ENCODE peak calls at places on chromosome 22, in six cellular contexts. X is H1; M is aorta; R is foreskin fibroblast; K is uterus; T is CD4-positive, alpha-beta memory T cell. F is an unnamed sample.

GRCh38 chr22:48278620-48279464 is 1516.4 kb downstream of the TBC1D22A start:
- DNase-seq in K (no peak), M (no peak), R (no peak), T (no peak), X (no peak), F (no peak)

GRCh38 chr22:35426801-35427140 is 26.8 kb downstream of the MCM5 start:
- DNase-seq in R (no peak), M (no peak), T (no peak), K (no peak), X (no peak), F (no peak)

GRCh38 chr22:37784829-37785495 is 22.8 kb upstream of the GCAT start:
- DNase-seq in T (no peak), K (no peak), M (no peak), R (no peak), X (no peak), F (no peak)

GRCh38 chr22:38097058-38097457 is 13.1 kb upstream of the SLC16A8 start:
- DNase-seq in X (no peak), M (peak; percentile 29), K (no peak), T (no peak), R (no peak), F (no peak)

GRCh38 chr22:24494535-24495364 is at the start of gene UPB1:
- DNase-seq in X (no peak), R (no peak), T (no peak), M (peak; percentile 51), K (no peak), F (no peak)

GRCh38 chr22:25081409-25081824 is 118.2 kb upstream of the CRYBB3 start:
- DNase-seq in K (no peak), X (no peak), T (peak; percentile 49), M (no peak), R (peak; percentile 7), F (no peak)

GRCh38 chr22:38043151-38044039 is 13.8 kb upstream of the PICK1 start:
- DNase-seq in K (no peak), T (no peak), M (no peak), R (no peak), X (no peak), F (no peak)

GRCh38 chr22:43925433-43926348 is 2.1 kb downstream of the PNPLA3 start:
- DNase-seq in X (no peak), R (no peak), K (no peak), T (no peak), M (no peak), F (no peak)

GRCh38 chr22:40679249-40679963 is at the start of gene MCHR1:
- DNase-seq in K (no peak), R (no peak), T (no peak), X (no peak), M (no peak), F (no peak)

GRCh38 chr22:43389227-43389836 is 22.5 kb upstream of the MPPED1 start:
- DNase-seq in X (no peak), M (no peak), T (no peak), K (no peak), R (no peak), F (no peak)

GRCh38 chr22:20446383-20446970 is 8.9 kb upstream of the SCARF2 start:
- DNase-seq in X (no peak), K (no peak), M (peak; percentile 28), R (no peak), T (no peak), F (no peak)

GRCh38 chr22:40443675-40444482 is 73.5 kb downstream of the SGSM3 start:
- DNase-seq in X (no peak), K (no peak), T (no peak), M (peak; percentile 65), R (no peak), F (no peak)

GRCh38 chr22:39317756-39318506 is 1.5 kb downstream of the RPL3 start:
- DNase-seq in R (peak; percentile 41), K (no peak), M (no peak), X (no peak), T (no peak), F (no peak)

GRCh38 chr22:39955675-39956074 is 4.5 kb upstream of the TMA7B start:
- DNase-seq in X (no peak), M (no peak), R (no peak), K (no peak), T (no peak), F (no peak)

GRCh38 chr22:44584256-44584902 is 86.3 kb upstream of the RTL6 start:
- DNase-seq in M (peak; percentile 21), K (peak; percentile 12), R (no peak), X (no peak), T (no peak), F (no peak)

GRCh38 chr22:38727123-38727522 is 21.4 kb downstream of the GTPBP1 start:
- DNase-seq in X (no peak), M (no peak), R (no peak), T (no peak), K (no peak), F (no peak)

GRCh38 chr22:16956290-16956689 is 51.7 kb downstream of the GAB4 start:
- DNase-seq in K (no peak), M (no peak), R (no peak), X (no peak), T (no peak), F (no peak)

GRCh38 chr22:46084943-46085830 is 65.1 kb upstream of the PPARA start:
- DNase-seq in K (peak; percentile 94), T (no peak), R (peak; percentile 82), X (no peak), M (peak; percentile 93), F (no peak)
- H3K4me3 ChIP-seq in K (peak overlapping the region; percentile 88), T (no peak overlapping the region), R (peak overlapping the region; percentile 68), X (no peak overlapping the region), M (no peak overlapping the region), F (peak overlapping the region; percentile 32)

DNA sequence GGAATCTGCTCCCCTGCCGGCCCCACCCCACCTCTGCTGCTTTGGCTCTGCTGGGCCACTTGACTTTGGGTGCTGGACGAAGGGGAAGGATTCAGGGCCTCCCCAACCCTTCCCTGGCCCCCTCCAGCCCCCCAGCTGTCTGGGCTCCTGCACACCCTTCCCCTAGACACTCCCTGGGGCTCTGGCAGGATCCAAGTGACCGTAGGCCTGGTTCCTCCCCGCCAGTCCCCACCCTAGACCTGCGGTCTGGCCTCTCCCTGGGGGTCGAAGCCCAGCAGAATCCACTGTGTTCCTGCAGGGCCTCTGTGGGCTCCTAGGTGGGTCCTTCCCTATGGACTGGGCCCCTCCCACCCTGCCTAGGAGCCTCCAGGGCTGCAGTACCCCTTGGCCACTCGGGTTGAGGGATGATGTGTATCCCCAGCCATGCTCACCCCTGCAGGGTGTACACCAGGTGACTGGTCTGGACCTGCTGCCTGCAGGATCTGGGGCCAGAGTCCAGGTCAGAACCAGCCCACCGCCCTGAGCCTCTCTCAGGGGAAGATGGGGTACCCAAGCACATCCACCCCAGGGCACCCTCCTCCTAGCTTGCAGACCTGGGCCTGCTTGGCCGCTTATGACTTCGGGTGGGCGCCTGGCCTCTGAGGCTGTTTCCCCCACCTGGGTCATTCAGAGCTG is 5.6 kb downstream of the PIM3 start:
- DNase-seq in T (peak; percentile 45), R (no peak), K (peak; percentile 18), X (no peak), M (no peak), F (no peak)
- H3K4me3 ChIP-seq in T (no peak overlapping the region), R (no peak overlapping the region), K (no peak overlapping the region), X (no peak overlapping the region), M (no peak overlapping the region), F (no peak overlapping the region)

DNA sequence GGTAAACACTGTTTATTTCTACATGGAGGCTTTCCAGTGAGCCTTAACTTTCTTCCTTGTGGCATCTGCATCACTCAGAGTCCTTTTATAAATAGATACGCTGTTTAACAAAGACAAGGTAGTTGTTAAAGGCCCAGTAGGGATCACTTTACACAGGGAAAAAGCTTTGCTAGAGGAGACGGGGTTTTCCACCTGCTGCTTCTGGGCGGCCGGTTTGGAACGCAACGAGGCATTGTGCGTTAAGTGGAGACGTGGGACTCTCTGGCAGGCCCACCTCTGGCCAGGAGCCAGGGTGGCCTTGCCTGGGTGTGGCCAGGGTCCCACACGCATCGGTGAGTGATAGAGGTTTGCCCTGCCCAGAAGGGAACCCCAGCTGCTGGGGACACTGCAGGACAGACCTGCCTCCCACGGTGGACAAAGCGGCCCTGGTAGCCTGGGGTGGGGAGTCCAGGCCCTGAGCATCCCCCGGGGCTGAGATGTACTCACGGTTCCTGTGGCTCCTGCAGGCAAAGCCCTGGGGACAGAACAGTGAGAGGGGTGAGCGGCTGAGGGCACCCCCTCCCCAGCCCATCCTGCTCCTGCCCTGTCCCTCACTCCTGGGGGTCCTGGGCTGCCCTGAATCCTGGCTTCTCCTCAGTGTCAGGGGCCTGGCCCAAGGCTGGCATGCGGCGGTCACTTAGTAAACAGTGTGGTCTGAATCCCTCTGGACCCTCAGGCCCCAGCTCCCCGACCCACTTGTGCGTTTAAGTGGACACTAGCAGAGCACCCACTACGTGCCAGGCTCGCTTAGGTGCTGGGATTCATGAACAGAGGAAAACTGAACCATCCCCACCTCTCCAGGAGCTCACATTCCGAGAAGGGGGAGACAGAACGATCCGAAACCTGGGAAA is 4.2 kb downstream of the IL17REL start:
- DNase-seq in X (no peak), K (no peak), R (no peak), M (no peak), T (peak; percentile 34), F (no peak)
- H3K4me3 ChIP-seq in X (no peak overlapping the region), K (no peak overlapping the region), R (no peak overlapping the region), M (no peak overlapping the region), T (no peak overlapping the region), F (no peak overlapping the region)

GRCh38 chr22:30821381-30821780 is 126.7 kb downstream of the OSBP2 start:
- DNase-seq in X (no peak), K (no peak), M (no peak), R (no peak), T (no peak), F (no peak)

GRCh38 chr22:30823015-30823370 is 128.3 kb downstream of the OSBP2 start:
- DNase-seq in X (no peak), M (no peak), K (no peak), R (no peak), T (no peak), F (no peak)

GRCh38 chr22:30821863-30822215 is 127.2 kb downstream of the OSBP2 start:
- DNase-seq in T (no peak), R (no peak), M (no peak), K (no peak), X (no peak), F (no peak)

GRCh38 chr22:30824096-30824495 is 129.4 kb downstream of the OSBP2 start:
- DNase-seq in X (no peak), R (no peak), K (no peak), T (no peak), M (no peak), F (no peak)

DNA sequence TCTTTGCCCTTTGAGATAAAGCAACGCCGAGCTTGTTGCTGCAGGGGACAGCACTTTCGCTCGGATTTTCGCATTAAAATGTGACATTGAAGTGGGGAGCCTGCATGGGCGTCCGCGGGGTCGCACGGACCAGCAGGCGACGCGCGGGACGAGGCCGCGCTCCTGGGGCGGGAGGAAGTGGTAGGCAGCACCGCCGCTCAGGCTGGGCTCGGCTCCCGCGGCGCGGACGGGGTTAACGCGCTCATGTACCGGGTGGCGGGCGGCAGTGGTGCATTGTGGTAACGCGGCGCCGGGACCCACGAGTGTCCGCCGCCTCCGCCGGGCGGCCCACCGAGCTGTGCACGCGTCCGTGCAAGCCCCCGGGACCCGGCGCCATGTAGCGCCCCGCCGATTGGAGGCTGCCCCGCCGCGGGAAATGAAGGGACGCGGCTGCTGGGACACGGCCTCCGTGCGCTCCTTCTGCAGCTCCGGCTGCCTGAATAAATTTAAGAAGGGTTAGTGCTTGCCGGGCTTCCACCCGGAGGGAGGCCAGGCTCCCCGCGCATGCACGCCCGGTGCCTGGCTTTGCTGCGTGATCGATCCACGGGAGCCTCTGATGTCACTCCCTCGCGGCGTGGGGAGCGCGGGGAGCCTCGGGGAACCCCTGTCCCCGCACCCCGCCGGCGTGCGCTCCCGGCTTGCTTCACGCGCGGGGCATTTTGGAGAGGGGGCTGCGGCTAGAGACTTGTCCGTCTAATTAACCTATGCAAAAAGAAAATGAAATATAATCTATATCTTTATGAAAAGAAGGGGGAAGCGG is 127.7 kb downstream of the OSBP2 start:
- DNase-seq in M (no peak), T (no peak), R (no peak), X (no peak), K (no peak), F (no peak)
- H3K4me3 ChIP-seq in M (peak overlapping the region; percentile 4), T (no peak overlapping the region), R (peak overlapping the region; percentile 34), X (peak overlapping the region; percentile 38), K (no peak overlapping the region), F (peak overlapping the region; percentile 35)

F was measured in epithelial cell of proximal tubule.